ENCODE peak calls at places on chromosomes 7 and 10, in five cellular contexts. Z is IMR-90, X is mesenchymal stem cell, C is trophoblast cell, U is H9. W is an unnamed sample.

GRCh38 chr7:141221007-141221612 is 147.2 kb downstream of the TMEM178B start:
- DNase-seq in Z (no peak), X (no peak), C (no peak), U (no peak), W (peak)

GRCh38 chr10:71351628-71352319 is 32.7 kb downstream of the SLC29A3 start:
- DNase-seq in U (no peak), C (no peak), Z (no peak), X (no peak), W (no peak)

GRCh38 chr10:19874791-19875190 is 58.6 kb downstream of the PLXDC2 start:
- DNase-seq in X (no peak), C (peak), Z (no peak), U (no peak), W (no peak)

GRCh38 chr10:42940487-42941157 is 136.2 kb upstream of the RET start:
- DNase-seq in U (peak), X (no peak), C (no peak), Z (no peak), W (no peak)

GRCh38 chr7:46153951-46154787 is 233.1 kb upstream of the IGFBP3 start:
- DNase-seq in C (peak), U (no peak), X (no peak), Z (no peak), W (no peak)

GRCh38 chr7:100503350-100503735 is 19.6 kb downstream of the NYAP1 start:
- DNase-seq in C (peak), Z (peak), X (no peak), U (no peak), W (no peak)

GRCh38 chr7:140416560-140416959 is 12.7 kb downstream of the RAB19 start:
- DNase-seq in Z (no peak), U (no peak), C (no peak), X (no peak), W (no peak)

GRCh38 chr10:16519908-16520861 is 1.5 kb downstream of the C1QL3 start:
- DNase-seq in Z (no peak), X (no peak), C (no peak), U (peak), W (no peak)

GRCh38 chr10:127426746-127427145 is 122.4 kb upstream of the NPS start:
- DNase-seq in C (no peak), U (no peak), Z (peak), X (no peak), W (no peak)

GRCh38 chr10:105807930-105808587 is 1167.0 kb downstream of the SORCS3 start:
- DNase-seq in Z (no peak), X (no peak), C (no peak), U (no peak), W (no peak)

GRCh38 chr10:79056361-79056735 is 12.4 kb upstream of the ZMIZ1 start:
- DNase-seq in C (no peak), U (no peak), X (no peak), Z (no peak), W (no peak)

GRCh38 chr7:40239755-40240303 is 105.0 kb downstream of the SUGCT start:
- DNase-seq in Z (no peak), X (no peak), C (no peak), U (no peak), W (no peak)

GRCh38 chr7:2971914-2972530 is 71.6 kb downstream of the CARD11 start:
- DNase-seq in X (no peak), Z (no peak), U (no peak), C (no peak), W (no peak)

GRCh38 chr7:138142583-138143201 is 66.4 kb downstream of the AKR1D1 start:
- DNase-seq in C (no peak), X (no peak), U (no peak), Z (no peak), W (no peak)

GRCh38 chr10:131569851-131570715 is 258.6 kb upstream of the TCERG1L start:
- DNase-seq in Z (no peak), X (no peak), U (peak), C (no peak), W (peak)

GRCh38 chr7:124084024-124084423 is 51.2 kb upstream of the TMEM229A start:
- DNase-seq in U (no peak), Z (no peak), C (no peak), X (peak), W (no peak)

GRCh38 chr10:18606051-18606730 is 45.2 kb downstream of the NSUN6 start:
- DNase-seq in Z (no peak), X (no peak), C (no peak), U (no peak), W (no peak)

GRCh38 chr10:117165557-117166419 is 27.7 kb upstream of the VAX1 start:
- DNase-seq in C (peak), U (peak), Z (peak), X (peak), W (peak)

GRCh38 chr10:106557951-106558733 is 606.4 kb downstream of the SORCS1 start:
- DNase-seq in X (peak), C (no peak), U (no peak), Z (peak), W (no peak)

GRCh38 chr7:69880848-69881247 is 282.6 kb downstream of the AUTS2 start:
- DNase-seq in U (no peak), X (no peak), C (no peak), Z (no peak), W (no peak)

GRCh38 chr10:78567680-78568453 is 500.9 kb upstream of the ZMIZ1 start:
- DNase-seq in U (no peak), X (no peak), Z (no peak), C (no peak), W (no peak)

GRCh38 chr7:127838816-127839415 is 186.9 kb downstream of the SND1 start:
- DNase-seq in Z (peak), X (no peak), C (no peak), U (no peak), W (no peak)

GRCh38 chr10:117681104-117681503 is 138.6 kb downstream of the EMX2 start:
- DNase-seq in U (no peak), X (no peak), C (no peak), Z (no peak), W (no peak)

GRCh38 chr10:42513921-42514320 is 124.4 kb downstream of the ZNF33B start:
- DNase-seq in C (no peak), X (no peak), Z (no peak), U (no peak), W (no peak)

GRCh38 chr7:55476071-55476803 is 96.1 kb downstream of the VOPP1 start:
- DNase-seq in Z (peak), C (peak), U (no peak), X (no peak), W (no peak)

GRCh38 chr7:6640246-6640721 is 3.2 kb downstream of the ZNF316 start:
- DNase-seq in X (peak), C (no peak), U (peak), Z (peak), W (no peak)

GRCh38 chr10:11337516-11337915 is 273.9 kb downstream of the USP6NL start:
- DNase-seq in U (no peak), C (no peak), Z (no peak), X (no peak), W (no peak)

GRCh38 chr10:131840788-131841118 is 60.1 kb upstream of the PPP2R2D start:
- DNase-seq in C (no peak), X (no peak), U (no peak), Z (no peak), W (no peak)

GRCh38 chr10:4983615-4984216 is 19.9 kb downstream of the AKR1C2 start:
- DNase-seq in Z (no peak), U (no peak), C (no peak), X (no peak), W (no peak)

GRCh38 chr10:107409517-107409916 is 245.0 kb upstream of the SORCS1 start:
- DNase-seq in U (no peak), C (no peak), X (peak), Z (peak), W (no peak)

GRCh38 chr7:99693427-99694200 is 13.8 kb upstream of the CYP3A5 start:
- DNase-seq in C (no peak), Z (no peak), U (peak), X (peak), W (peak)

GRCh38 chr10:30436688-30437038 is 2.7 kb downstream of the MAP3K8 start:
- DNase-seq in Z (no peak), C (no peak), U (no peak), X (no peak), W (no peak)
- H3K9ac ChIP-seq in Z (peak), C (no peak), U (no peak), X (peak), W (no peak)

GRCh38 chr10:132920101-132920925 is 22.1 kb downstream of the CFAP46 start:
- DNase-seq in Z (no peak), X (no peak), U (no peak), C (no peak), W (no peak)

GRCh38 chr10:132916956-132917666 is 25.3 kb downstream of the CFAP46 start:
- DNase-seq in Z (no peak), U (no peak), C (no peak), X (no peak), W (no peak)

GRCh38 chr10:132918264-132918616 is 24.1 kb downstream of the CFAP46 start:
- DNase-seq in U (no peak), X (no peak), C (no peak), Z (no peak), W (no peak)

GRCh38 chr10:132919374-132920100 is 22.8 kb downstream of the CFAP46 start:
- DNase-seq in Z (no peak), C (no peak), U (no peak), X (no peak), W (no peak)

GRCh38 chr10:132918617-132919373 is 23.6 kb downstream of the CFAP46 start:
- DNase-seq in Z (no peak), C (no peak), X (no peak), U (no peak), W (no peak)
- H2AK5ac ChIP-seq in Z (no peak), C (no peak), X (no peak), U (no peak), W (peak)

DNA sequence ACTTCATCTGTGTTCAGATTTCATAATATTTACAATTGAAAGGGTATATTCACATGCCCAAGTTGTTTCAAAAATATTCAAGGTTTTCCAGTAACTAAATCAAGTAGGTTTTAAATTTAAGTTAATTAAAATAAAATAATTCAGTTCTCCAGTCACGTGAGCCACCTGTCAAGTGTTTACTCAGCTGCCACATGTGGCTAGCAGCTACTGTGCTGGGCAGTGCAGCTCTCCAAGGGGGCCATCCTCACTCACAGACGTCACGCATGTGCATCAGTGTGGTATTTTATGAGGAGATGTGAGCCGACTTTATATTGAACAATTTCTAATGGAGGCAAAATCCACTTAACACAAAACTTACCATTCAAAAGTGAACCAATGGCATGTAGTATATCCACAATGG is 69.7 kb upstream of the CAMK2B start:
- DNase-seq in U (peak), X (no peak), C (no peak), Z (no peak), W (no peak)
- H3K14ac ChIP-seq in U (no peak), X (no peak), C (no peak), Z (no peak), W (no peak)

GRCh38 chr10:51074238-51075028 is at the start of gene PRKG1:
- DNase-seq in U (peak), Z (peak), X (peak), C (peak), W (peak)
- H3K9ac ChIP-seq in U (peak), Z (peak), X (peak), C (no peak), W (peak)

GRCh38 chr10:62058476-62058875 is 157.0 kb downstream of the ARID5B start:
- DNase-seq in C (no peak), Z (no peak), U (no peak), X (peak), W (no peak)

GRCh38 chr10:62056219-62056618 is 154.7 kb downstream of the ARID5B start:
- DNase-seq in C (no peak), Z (no peak), U (no peak), X (peak), W (no peak)

GRCh38 chr10:62057872-62058271 is 156.4 kb downstream of the ARID5B start:
- DNase-seq in Z (no peak), U (no peak), C (no peak), X (no peak), W (no peak)

GRCh38 chr10:62056660-62057059 is 155.2 kb downstream of the ARID5B start:
- DNase-seq in U (no peak), Z (no peak), X (peak), C (no peak), W (no peak)

DNA sequence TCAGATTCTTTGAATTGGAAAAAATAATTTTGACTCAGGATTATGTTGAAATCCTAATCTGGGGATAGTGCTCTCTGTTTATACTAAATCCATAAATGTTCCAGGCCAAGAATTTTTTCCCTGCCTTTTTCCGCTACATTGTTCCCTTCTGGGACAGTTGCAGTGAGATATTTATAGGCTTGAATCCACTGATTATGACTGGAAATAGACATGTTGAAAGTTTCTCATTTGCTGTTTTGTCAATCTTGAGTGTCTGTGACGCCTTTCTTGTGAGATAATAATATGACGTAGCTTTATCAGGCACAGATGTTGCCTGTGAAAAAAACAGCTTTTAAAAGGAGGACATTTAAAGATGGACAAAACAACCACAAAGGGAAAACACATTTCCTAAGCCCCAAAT is 155.9 kb downstream of the ARID5B start:
- DNase-seq in C (no peak), Z (no peak), X (peak), U (no peak), W (no peak)
- H2AK5ac ChIP-seq in C (no peak), Z (no peak), X (no peak), U (no peak), W (no peak)

W was measured in neuronal stem cell.